ENCODE peak calls at places on chromosomes 11 and 22, in ten cellular contexts. Z, N, G, H, V, Q, T, C, K and P are unnamed samples.

GRCh38 chr11:130477646-130478203 is 29.3 kb downstream of the ADAMTS15 start:
- DNase-seq in Z (no peak), N (no peak), G (no peak), H (no peak), V (no peak), Q (no peak), T (no peak), C (no peak), K (no peak), P (no peak)

GRCh38 chr11:72587696-72588095 is 86.5 kb downstream of the PDE2A start:
- DNase-seq in Z (no peak), N (no peak), G (no peak), H (no peak), V (no peak), Q (no peak), T (no peak), C (no peak), K (no peak), P (no peak)

GRCh38 chr11:23897453-23898289 is 599.2 kb upstream of the LUZP2 start:
- DNase-seq in Z (no peak), N (no peak), G (no peak), H (no peak), V (peak; percentile 88), Q (no peak), T (peak; percentile 91), C (peak; percentile 29), K (no peak), P (peak; percentile 46)

GRCh38 chr11:20669833-20670684 is 673 bp downstream of the NELL1 start:
- DNase-seq in Z (no peak), N (no peak), G (peak; percentile 66), H (no peak), V (no peak), Q (no peak), T (no peak), C (no peak), K (no peak), P (no peak)

GRCh38 chr11:85627332-85627997 is at the start of gene DLG2:
- DNase-seq in Z (no peak), N (no peak), G (peak; percentile 88), H (no peak), V (peak; percentile 37), Q (no peak), T (no peak), C (peak; percentile 4), K (peak; percentile 27), P (peak; percentile 86)

GRCh38 chr11:8699903-8700302 is 17.3 kb downstream of the RPL27A start:
- DNase-seq in Z (no peak), N (no peak), G (no peak), H (no peak), V (no peak), Q (no peak), T (no peak), C (no peak), K (peak; percentile 54), P (no peak)

GRCh38 chr11:11313426-11313825 is 39.6 kb downstream of the CSNK2A3 start:
- DNase-seq in Z (no peak), N (peak; percentile 62), G (peak; percentile 10), H (no peak), V (no peak), Q (no peak), T (no peak), C (peak; percentile 63), K (peak; percentile 1), P (no peak)

GRCh38 chr11:100863080-100863581 is 176.0 kb downstream of the ARHGAP42 start:
- DNase-seq in Z (no peak), N (no peak), G (no peak), H (no peak), V (peak; percentile 43), Q (no peak), T (peak; percentile 77), C (no peak), K (no peak), P (peak; percentile 96)

GRCh38 chr11:44357734-44358133 is 47.8 kb upstream of the ALX4 start:
- DNase-seq in Z (no peak), N (no peak), G (no peak), H (no peak), V (no peak), Q (no peak), T (no peak), C (peak; percentile 60), K (no peak), P (no peak)

GRCh38 chr11:44866301-44866700 is 84.4 kb downstream of the TP53I11 start:
- DNase-seq in Z (no peak), N (no peak), G (no peak), H (no peak), V (no peak), Q (no peak), T (no peak), C (no peak), K (no peak), P (no peak)

GRCh38 chr11:6405039-6405667 is 13.7 kb downstream of the APBB1 start:
- DNase-seq in Z (no peak), N (no peak), G (peak; percentile 85), H (no peak), V (no peak), Q (no peak), T (no peak), C (no peak), K (no peak), P (no peak)

GRCh38 chr11:96215094-96215782 is 127.8 kb downstream of the MAML2 start:
- DNase-seq in Z (no peak), N (no peak), G (peak; percentile 21), H (no peak), V (peak; percentile 50), Q (no peak), T (no peak), C (no peak), K (peak; percentile 15), P (no peak)

GRCh38 chr11:76577199-76577920 is 93.2 kb downstream of the LRRC32 start:
- DNase-seq in Z (peak; percentile 84), N (no peak), G (peak; percentile 7), H (no peak), V (peak; percentile 88), Q (no peak), T (peak; percentile 80), C (peak; percentile 92), K (peak; percentile 14), P (no peak)

GRCh38 chr22:48391171-48391711 is 1436.4 kb downstream of the BRD1 start:
- DNase-seq in Z (no peak), N (peak; percentile 49), G (peak; percentile 2), H (no peak), V (no peak), Q (no peak), T (no peak), C (no peak), K (no peak), P (no peak)

GRCh38 chr11:62792193-62792575 is 378 bp upstream of the TMEM223 start:
- DNase-seq in Z (peak; percentile 45), N (no peak), G (no peak), H (no peak), V (no peak), Q (no peak), T (no peak), C (no peak), K (no peak), P (no peak)

GRCh38 chr11:125433454-125434121 is 62.5 kb downstream of the FEZ1 start:
- DNase-seq in Z (peak; percentile 36), N (no peak), G (peak; percentile 39), H (no peak), V (peak; percentile 36), Q (no peak), T (no peak), C (no peak), K (peak; percentile 33), P (peak; percentile 61)

GRCh38 chr22:39248254-39248653 is 3.5 kb upstream of the PDGFB start:
- DNase-seq in Z (no peak), N (no peak), G (no peak), H (no peak), V (no peak), Q (no peak), T (no peak), C (no peak), K (no peak), P (no peak)

GRCh38 chr11:23078289-23078971 is 218.2 kb upstream of the CCDC179 start:
- DNase-seq in Z (no peak), N (no peak), G (no peak), H (no peak), V (peak; percentile 47), Q (no peak), T (peak; percentile 21), C (peak; percentile 48), K (no peak), P (no peak)

GRCh38 chr11:1521382-1522080 is 35.0 kb upstream of the MOB2 start:
- DNase-seq in Z (no peak), N (no peak), G (no peak), H (no peak), V (no peak), Q (no peak), T (no peak), C (no peak), K (no peak), P (no peak)

GRCh38 chr22:46748948-46749681 is 11.1 kb upstream of the CERK start:
- DNase-seq in Z (no peak), N (no peak), G (no peak), H (peak; percentile 49), V (no peak), Q (no peak), T (no peak), C (no peak), K (peak; percentile 95), P (no peak)

GRCh38 chr11:83206771-83207413 is 13.4 kb downstream of the ANKRD42 start:
- DNase-seq in Z (no peak), N (no peak), G (no peak), H (no peak), V (no peak), Q (no peak), T (no peak), C (no peak), K (no peak), P (peak; percentile 50)